ENCODE peak calls at places on chromosomes 3 and 15, in nine cellular contexts. S, N, B, Y, D, J, K, O and L are unnamed samples.

GRCh38 chr15:78850926-78851600 is 21.6 kb upstream of the MORF4L1 start:
- DNase-seq in S (peak; percentile 46), N (no peak), B (no peak), Y (no peak), D (no peak), J (no peak), K (no peak), O (no peak), L (no peak)

GRCh38 chr3:196227629-196228493 is 11.5 kb downstream of the SLC51A start:
- DNase-seq in S (no peak), N (no peak), B (no peak), Y (peak; percentile 11), D (no peak), J (peak; percentile 61), K (no peak), O (no peak), L (no peak)

GRCh38 chr3:149703474-149703873 is 45.6 kb upstream of the WWTR1 start:
- DNase-seq in S (no peak), N (no peak), B (peak; percentile 66), Y (peak; percentile 87), D (peak; percentile 14), J (peak; percentile 29), K (no peak), O (no peak), L (no peak)

GRCh38 chr15:57610130-57610529 is 18.4 kb downstream of the MYZAP start:
- DNase-seq in S (no peak), N (no peak), B (peak; percentile 73), Y (peak; percentile 45), D (peak; percentile 87), J (peak; percentile 31), K (peak; percentile 38), O (peak; percentile 93), L (peak; percentile 86)

GRCh38 chr3:46395210-46395661 is 11.6 kb downstream of the CCR5AS start:
- DNase-seq in S (no peak), N (no peak), B (no peak), Y (no peak), D (no peak), J (peak; percentile 79), K (no peak), O (no peak), L (no peak)

GRCh38 chr3:55591893-55592292 is 104.8 kb upstream of the WNT5A start:
- DNase-seq in S (no peak), N (no peak), B (no peak), Y (no peak), D (no peak), J (no peak), K (no peak), O (no peak), L (no peak)

GRCh38 chr15:33131880-33132279 is 62.6 kb downstream of the FMN1 start:
- DNase-seq in S (no peak), N (no peak), B (no peak), Y (peak; percentile 68), D (no peak), J (peak; percentile 14), K (no peak), O (peak; percentile 77), L (no peak)

GRCh38 chr15:98647026-98647773 is 1.1 kb upstream of the IGF1R start:
- DNase-seq in S (peak; percentile 88), N (peak; percentile 80), B (peak; percentile 77), Y (peak; percentile 64), D (peak; percentile 78), J (peak; percentile 55), K (no peak), O (peak; percentile 39), L (peak; percentile 89)

GRCh38 chr3:104521606-104522336 is 844.9 kb upstream of the ALCAM start:
- DNase-seq in S (no peak), N (no peak), B (no peak), Y (no peak), D (peak; percentile 55), J (no peak), K (no peak), O (no peak), L (no peak)

GRCh38 chr3:129441782-129442181 is 1.8 kb downstream of the IFT122 start:
- DNase-seq in S (no peak), N (no peak), B (no peak), Y (peak; percentile 77), D (no peak), J (peak; percentile 87), K (no peak), O (no peak), L (peak; percentile 80)

GRCh38 chr15:88839146-88839545 is 35.9 kb downstream of the ACAN start:
- DNase-seq in S (no peak), N (no peak), B (no peak), Y (no peak), D (no peak), J (no peak), K (no peak), O (no peak), L (no peak)

GRCh38 chr3:197753263-197753662 is 3.6 kb downstream of the FYTTD1 start:
- DNase-seq in S (no peak), N (no peak), B (no peak), Y (no peak), D (no peak), J (no peak), K (no peak), O (peak; percentile 18), L (no peak)

GRCh38 chr3:160157321-160157720 is 67.9 kb upstream of the C3orf80 start:
- DNase-seq in S (no peak), N (no peak), B (no peak), Y (no peak), D (no peak), J (no peak), K (no peak), O (no peak), L (no peak)

GRCh38 chr15:94582368-94582767 is 351.0 kb downstream of the MCTP2 start:
- DNase-seq in S (peak; percentile 46), N (peak; percentile 47), B (no peak), Y (no peak), D (no peak), J (peak; percentile 52), K (no peak), O (peak; percentile 36), L (peak; percentile 14)

GRCh38 chr3:124532071-124532470 is 198.2 kb upstream of the UMPS start:
- DNase-seq in S (no peak), N (no peak), B (no peak), Y (peak; percentile 13), D (no peak), J (peak; percentile 15), K (no peak), O (no peak), L (no peak)

GRCh38 chr3:128784228-128784627 is 58.2 kb downstream of the RAB7A start:
- DNase-seq in S (peak; percentile 26), N (peak; percentile 48), B (peak; percentile 49), Y (no peak), D (no peak), J (peak; percentile 26), K (no peak), O (no peak), L (no peak)

GRCh38 chr15:82046668-82047492 is 1.1 kb upstream of the MEX3B start:
- DNase-seq in S (peak; percentile 96), N (peak; percentile 95), B (peak; percentile 93), Y (peak; percentile 92), D (peak; percentile 88), J (peak; percentile 96), K (peak; percentile 82), O (peak; percentile 93), L (peak; percentile 90)

GRCh38 chr3:149975919-149976318 is 5.2 kb upstream of the PFN2 start:
- DNase-seq in S (no peak), N (no peak), B (no peak), Y (no peak), D (no peak), J (no peak), K (no peak), O (no peak), L (no peak)

GRCh38 chr3:139689122-139689521 is 11.3 kb upstream of the NMNAT3 start:
- DNase-seq in S (peak; percentile 93), N (no peak), B (no peak), Y (no peak), D (no peak), J (no peak), K (no peak), O (no peak), L (no peak)

DNA sequence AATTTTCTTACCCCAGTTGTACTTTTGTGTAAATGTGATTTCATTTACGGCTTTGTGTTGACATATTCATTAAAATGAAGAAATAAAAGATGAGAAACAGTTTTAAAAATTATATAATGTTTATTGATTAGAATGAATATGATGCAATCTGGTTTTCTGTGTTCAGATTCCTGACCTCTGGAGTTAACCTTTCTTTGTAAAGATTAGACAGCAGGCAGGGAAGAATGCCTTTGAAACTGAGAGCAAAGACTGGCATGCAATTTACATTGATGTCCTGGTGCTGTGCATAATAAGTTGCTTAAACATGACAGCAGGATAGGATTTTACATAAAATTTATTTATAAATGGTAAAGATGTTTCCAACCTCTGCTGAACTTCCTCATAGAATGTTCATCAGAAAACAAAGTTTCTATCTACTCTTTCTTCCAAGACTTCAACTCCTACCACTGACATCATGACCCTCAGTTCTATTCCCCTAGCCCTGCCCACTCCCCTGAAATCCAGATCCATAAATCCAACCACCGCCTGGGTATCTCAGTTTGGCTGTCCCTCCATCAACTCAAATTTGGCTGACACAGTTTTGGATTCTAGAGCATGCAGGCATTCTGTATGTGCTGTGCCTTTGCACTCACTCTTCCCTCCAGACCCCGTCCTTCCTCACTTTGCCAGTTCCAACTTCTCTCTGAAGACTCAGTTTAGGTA is 1.7 kb downstream of the HGD start:
- DNase-seq in S (no peak), N (no peak), B (no peak), Y (no peak), D (no peak), J (no peak), K (no peak), O (no peak), L (no peak)
- H3K4me3 ChIP-seq in S (no peak overlapping the region), N (no peak overlapping the region), B (no peak overlapping the region), Y (no peak overlapping the region), D (peak overlapping the region; percentile 25), J (no peak overlapping the region), K (no peak overlapping the region), O (no peak overlapping the region), L (no peak overlapping the region)

DNA sequence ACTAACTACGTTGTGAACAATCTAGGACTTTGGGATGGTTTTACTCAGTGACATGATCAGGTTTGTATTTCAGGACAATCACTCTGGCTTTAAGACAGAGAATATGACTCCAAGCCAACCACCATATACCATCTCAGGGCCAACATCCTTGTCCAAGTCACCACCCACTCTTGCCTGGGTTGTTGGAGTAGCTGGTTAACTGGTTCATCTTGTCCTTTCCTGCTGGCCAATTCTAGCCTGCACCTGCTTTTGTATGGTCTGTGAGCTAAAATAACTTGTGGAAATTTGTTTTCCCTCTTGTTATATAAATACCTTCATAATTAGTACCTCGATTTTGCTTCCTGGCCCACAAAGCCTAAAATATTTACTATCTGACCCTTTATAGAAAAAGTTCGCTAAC is 306.8 kb upstream of the STT3B start:
- DNase-seq in S (no peak), N (no peak), B (no peak), Y (no peak), D (no peak), J (no peak), K (no peak), O (no peak), L (no peak)
- H3K9me3 ChIP-seq in S (no peaks in the 10 kb centered on the region), N (no peaks in the 10 kb centered on the region), B (no peaks in the 10 kb centered on the region), Y (no peaks in the 10 kb centered on the region), D (no peaks in the 10 kb centered on the region), J (no peaks in the 10 kb centered on the region), K (no peaks in the 10 kb centered on the region), O (no peaks in the 10 kb centered on the region), L (no peaks in the 10 kb centered on the region)

GRCh38 chr3:184523825-184524615 is 37.6 kb upstream of the EPHB3 start:
- DNase-seq in S (no peak), N (peak; percentile 38), B (no peak), Y (peak; percentile 77), D (no peak), J (peak; percentile 55), K (no peak), O (peak; percentile 51), L (peak; percentile 81)
- H3K27me3 ChIP-seq in S (peaks cover 63% of the 10 kb centered on the region), N (peaks cover 31% of the 10 kb centered on the region), B (peaks cover 98% of the 10 kb centered on the region), Y (peaks cover 16% of the 10 kb centered on the region), D (peaks cover 90% of the 10 kb centered on the region), J (peaks cover 68% of the 10 kb centered on the region), K (no peaks in the 10 kb centered on the region), O (peaks cover 62% of the 10 kb centered on the region), L (peaks cover 55% of the 10 kb centered on the region)

GRCh38 chr3:61218508-61218907 is 32.7 kb downstream of the FHIT start:
- DNase-seq in S (no peak), N (no peak), B (no peak), Y (no peak), D (no peak), J (no peak), K (no peak), O (no peak), L (no peak)
- H3K4me3 ChIP-seq in S (no peak overlapping the region), N (no peak overlapping the region), B (no peak overlapping the region), Y (no peak overlapping the region), D (no peak overlapping the region), J (no peak overlapping the region), K (no peak overlapping the region), O (no peak overlapping the region), L (no peak overlapping the region)